ENCODE peak calls at places on chromosomes 3 and 15, in seven cellular contexts. One of them, this sample, is unnamed.
A peak's percentile ranks its signal among the peaks of the same experiment; 100 is the strongest.

GRCh38 chr3:141738636-141739363 is 702 bp downstream of the RNF7 start:
- DNase-seq in astrocyte of the spinal cord: peak; percentile 63
- DNase-seq in chondrocyte: no peak
- DNase-seq in GM04503: no peak
- DNase-seq in hepatic stellate cell: peak; percentile 35
- DNase-seq in GM12865: peak; percentile 52
- DNase-seq in mesenchymal stem cell: peak; percentile 64
- DNase-seq in this sample: no peak

GRCh38 chr15:40328176-40328575 is 4.7 kb downstream of the INAFM2 start:
- DNase-seq in astrocyte of the spinal cord: peak; percentile 46
- DNase-seq in chondrocyte: no peak
- DNase-seq in GM04503: no peak
- DNase-seq in hepatic stellate cell: peak; percentile 59
- DNase-seq in GM12865: no peak
- DNase-seq in mesenchymal stem cell: peak; percentile 84
- DNase-seq in this sample: no peak

GRCh38 chr15:58842713-58843396 is 71.8 kb downstream of the MINDY2 start:
- DNase-seq in astrocyte of the spinal cord: no peak
- DNase-seq in chondrocyte: no peak
- DNase-seq in GM04503: no peak
- DNase-seq in hepatic stellate cell: no peak
- DNase-seq in GM12865: peak; percentile 65
- DNase-seq in mesenchymal stem cell: no peak
- DNase-seq in this sample: no peak

GRCh38 chr3:58693929-58694850 is 27.6 kb upstream of the FAM3D start:
- DNase-seq in astrocyte of the spinal cord: no peak
- DNase-seq in chondrocyte: no peak
- DNase-seq in GM04503: no peak
- DNase-seq in hepatic stellate cell: no peak
- DNase-seq in GM12865: peak; percentile 72
- DNase-seq in mesenchymal stem cell: no peak
- DNase-seq in this sample: no peak

GRCh38 chr3:133093366-133093765 is 55.2 kb downstream of the TMEM108 start:
- DNase-seq in astrocyte of the spinal cord: no peak
- DNase-seq in chondrocyte: no peak
- DNase-seq in GM04503: no peak
- DNase-seq in hepatic stellate cell: no peak
- DNase-seq in GM12865: no peak
- DNase-seq in mesenchymal stem cell: no peak
- DNase-seq in this sample: no peak

GRCh38 chr15:55250951-55251350 is 38.7 kb downstream of the RAB27A start:
- DNase-seq in astrocyte of the spinal cord: no peak
- DNase-seq in chondrocyte: no peak
- DNase-seq in GM04503: no peak
- DNase-seq in hepatic stellate cell: no peak
- DNase-seq in GM12865: no peak
- DNase-seq in mesenchymal stem cell: no peak
- DNase-seq in this sample: no peak

GRCh38 chr3:46674031-46674592 is 19.4 kb downstream of the ALS2CL start:
- DNase-seq in astrocyte of the spinal cord: no peak
- DNase-seq in chondrocyte: peak; percentile 67
- DNase-seq in GM04503: no peak
- DNase-seq in hepatic stellate cell: no peak
- DNase-seq in GM12865: no peak
- DNase-seq in mesenchymal stem cell: no peak
- DNase-seq in this sample: no peak

GRCh38 chr15:58392141-58392540 is 39.6 kb upstream of the LIPC start:
- DNase-seq in astrocyte of the spinal cord: no peak
- DNase-seq in chondrocyte: no peak
- DNase-seq in GM04503: no peak
- DNase-seq in hepatic stellate cell: no peak
- DNase-seq in GM12865: no peak
- DNase-seq in mesenchymal stem cell: no peak
- DNase-seq in this sample: no peak

GRCh38 chr3:160226026-160226739 is 961 bp downstream of the C3orf80 start:
- DNase-seq in astrocyte of the spinal cord: no peak
- DNase-seq in chondrocyte: no peak
- DNase-seq in GM04503: no peak
- DNase-seq in hepatic stellate cell: peak; percentile 18
- DNase-seq in GM12865: peak; percentile 18
- DNase-seq in mesenchymal stem cell: peak; percentile 24
- DNase-seq in this sample: peak; percentile 72

This sample was measured in ecto neural progenitor cell.